ENCODE peak calls at places on chromosome 20, in five cellular contexts. V is A549; S is stimulated activated naive B cell treated with anti-CD40 and anti-IgM and Interleukin-4, amounts not matched to agents 10 μg/mL and 1 μg/mL and 100 μg/mL, for 72 hours; A is fibroblast of pulmonary artery; N is lower leg skin. F is an unnamed sample.

GRCh38 chr20:10708342-10709185 is 34.8 kb upstream of the JAG1 start:
- DNase-seq in V (peak), S (no peak), A (peak), N (no peak), F (no peak)

GRCh38 chr20:728022-728944 is 40.0 kb downstream of the SLC52A3 start:
- DNase-seq in V (peak), S (peak), A (peak), N (no peak), F (peak)

GRCh38 chr20:32155017-32155965 is 45.8 kb downstream of the TM9SF4 start:
- DNase-seq in V (peak), S (peak), A (peak), N (peak), F (no peak)

GRCh38 chr20:33516882-33517281 is 27.0 kb downstream of the CBFA2T2 start:
- DNase-seq in V (no peak), S (no peak), A (peak), N (no peak), F (no peak)

GRCh38 chr20:45882469-45883099 is 1.6 kb downstream of the ZSWIM1 start:
- DNase-seq in V (no peak), S (no peak), A (no peak), N (no peak), F (no peak)

GRCh38 chr20:57566399-57566798 is 5.5 kb downstream of the PCK1 start:
- DNase-seq in V (no peak), S (no peak), A (no peak), N (no peak), F (no peak)

GRCh38 chr20:63073738-63074065 is 66.9 kb upstream of the BHLHE23 start:
- DNase-seq in V (no peak), S (no peak), A (no peak), N (no peak), F (no peak)

GRCh38 chr20:47300071-47300470 is 56.4 kb downstream of the ZMYND8 start:
- DNase-seq in V (no peak), S (no peak), A (no peak), N (no peak), F (no peak)

GRCh38 chr20:50582591-50583234 is 72.5 kb downstream of the PTPN1 start:
- DNase-seq in V (no peak), S (no peak), A (no peak), N (no peak), F (no peak)

GRCh38 chr20:46914789-46915359 is 20.2 kb downstream of the EYA2 start:
- DNase-seq in V (no peak), S (no peak), A (no peak), N (no peak), F (no peak)

GRCh38 chr20:33673411-33674293 is 576 bp downstream of the NECAB3 start:
- DNase-seq in V (peak), S (no peak), A (no peak), N (no peak), F (no peak)

GRCh38 chr20:32980131-32980941 is 23.9 kb downstream of the SUN5 start:
- DNase-seq in V (no peak), S (no peak), A (no peak), N (no peak), F (no peak)

GRCh38 chr20:35008411-35009342 is 53.0 kb downstream of the MYH7B start:
- DNase-seq in V (no peak), S (no peak), A (peak), N (peak), F (no peak)

GRCh38 chr20:40781979-40782378 is 92.9 kb upstream of the MAFB start:
- DNase-seq in V (no peak), S (no peak), A (no peak), N (no peak), F (no peak)

GRCh38 chr20:38369387-38369786 is 23.1 kb downstream of the LBP start:
- DNase-seq in V (no peak), S (peak), A (peak), N (no peak), F (peak)

GRCh38 chr20:57605045-57605444 is 15.2 kb downstream of the ZBP1 start:
- DNase-seq in V (no peak), S (no peak), A (no peak), N (no peak), F (no peak)

GRCh38 chr20:47464380-47465101 is 37.1 kb upstream of the NCOA3 start:
- DNase-seq in V (peak), S (no peak), A (peak), N (peak), F (peak)

F was measured in T47D.